ENCODE peak calls at places on chromosomes 1 and 21, in four cellular contexts. One of them, this sample, is unnamed.

GRCh38 chr1:189673223-189673622 is 804.4 kb downstream of the BRINP3 start:
- DNase-seq in HepG2: no peak
- DNase-seq in GM12878: no peak
- DNase-seq in K562: no peak
- DNase-seq in this sample: no peak

GRCh38 chr21:45011911-45012660 is 62.3 kb upstream of the ADARB1 start:
- DNase-seq in HepG2: peak; percentile 95
- DNase-seq in GM12878: no peak
- DNase-seq in K562: no peak
- DNase-seq in this sample: peak; percentile 62

GRCh38 chr1:19074361-19074901 is 118.0 kb upstream of the IFFO2 start:
- DNase-seq in HepG2: no peak
- DNase-seq in GM12878: no peak
- DNase-seq in K562: no peak
- DNase-seq in this sample: no peak

GRCh38 chr1:152858062-152858461 is 1.7 kb upstream of the LCE7A start:
- DNase-seq in HepG2: no peak
- DNase-seq in GM12878: no peak
- DNase-seq in K562: no peak
- DNase-seq in this sample: no peak

GRCh38 chr1:11796036-11796828 is 9.5 kb downstream of the MTHFR start:
- DNase-seq in HepG2: no peak
- DNase-seq in GM12878: no peak
- DNase-seq in K562: peak; percentile 71
- DNase-seq in this sample: no peak

GRCh38 chr1:94270801-94271203 is 33.4 kb upstream of the ARHGAP29 start:
- DNase-seq in HepG2: no peak
- DNase-seq in GM12878: no peak
- DNase-seq in K562: no peak
- DNase-seq in this sample: no peak

GRCh38 chr1:6197746-6198427 is 1.5 kb downstream of the RPL22 start:
- DNase-seq in HepG2: no peak
- DNase-seq in GM12878: no peak
- DNase-seq in K562: no peak
- DNase-seq in this sample: no peak

GRCh38 chr1:174218983-174219382 is 59.7 kb downstream of the RABGAP1L start:
- DNase-seq in HepG2: no peak
- DNase-seq in GM12878: no peak
- DNase-seq in K562: no peak
- DNase-seq in this sample: no peak

GRCh38 chr1:200837931-200838571 is 34.7 kb upstream of the GPR25 start:
- DNase-seq in HepG2: no peak
- DNase-seq in GM12878: no peak
- DNase-seq in K562: no peak
- DNase-seq in this sample: no peak

GRCh38 chr21:32308696-32309095 is 10.0 kb downstream of the MRAP start:
- DNase-seq in HepG2: no peak
- DNase-seq in GM12878: no peak
- DNase-seq in K562: no peak
- DNase-seq in this sample: no peak

GRCh38 chr1:232620356-232620841 is 9.5 kb downstream of the SIPA1L2 start:
- DNase-seq in HepG2: no peak
- DNase-seq in GM12878: no peak
- DNase-seq in K562: no peak
- DNase-seq in this sample: no peak

GRCh38 chr1:118911571-118911970 is 76.6 kb downstream of the TBX15 start:
- DNase-seq in HepG2: no peak
- DNase-seq in GM12878: no peak
- DNase-seq in K562: no peak
- DNase-seq in this sample: no peak

GRCh38 chr1:17075470-17076255 is 21.8 kb upstream of the SDHB start:
- DNase-seq in HepG2: peak; percentile 37
- DNase-seq in GM12878: no peak
- DNase-seq in K562: peak; percentile 82
- DNase-seq in this sample: peak; percentile 68

GRCh38 chr1:235882816-235883215 is 16.1 kb upstream of the LYST start:
- DNase-seq in HepG2: no peak
- DNase-seq in GM12878: no peak
- DNase-seq in K562: no peak
- DNase-seq in this sample: no peak

GRCh38 chr1:64295566-64295965 is 92.1 kb downstream of the UBE2U start:
- DNase-seq in HepG2: no peak
- DNase-seq in GM12878: no peak
- DNase-seq in K562: no peak
- DNase-seq in this sample: no peak

GRCh38 chr1:146049436-146049835 is 27.9 kb upstream of the HJV start:
- DNase-seq in HepG2: no peak
- DNase-seq in GM12878: no peak
- DNase-seq in K562: no peak
- DNase-seq in this sample: peak; percentile 38

GRCh38 chr1:60283690-60284089 is 210.1 kb upstream of the C1orf87 start:
- DNase-seq in HepG2: peak; percentile 3
- DNase-seq in GM12878: no peak
- DNase-seq in K562: no peak
- DNase-seq in this sample: no peak

GRCh38 chr1:209368864-209369598 is 214.5 kb upstream of the CAMK1G start:
- DNase-seq in HepG2: no peak
- DNase-seq in GM12878: no peak
- DNase-seq in K562: no peak
- DNase-seq in this sample: no peak

GRCh38 chr21:36193200-36193599 is 36.6 kb downstream of the DOP1B start:
- DNase-seq in HepG2: no peak
- DNase-seq in GM12878: no peak
- DNase-seq in K562: no peak
- DNase-seq in this sample: no peak

GRCh38 chr1:16078925-16079656 is 5.6 kb upstream of the FAM131C start:
- DNase-seq in HepG2: peak; percentile 70
- DNase-seq in GM12878: peak; percentile 49
- DNase-seq in K562: peak; percentile 72
- DNase-seq in this sample: peak; percentile 89

GRCh38 chr1:48697066-48697707 is 79.5 kb downstream of the BEND5 start:
- DNase-seq in HepG2: peak; percentile 21
- DNase-seq in GM12878: no peak
- DNase-seq in K562: peak; percentile 75
- DNase-seq in this sample: peak; percentile 85

GRCh38 chr1:75134939-75135828 is 996 bp downstream of the LHX8 start:
- DNase-seq in HepG2: no peak
- DNase-seq in GM12878: no peak
- DNase-seq in K562: no peak
- DNase-seq in this sample: peak; percentile 56

GRCh38 chr1:108050134-108050533 is 85.2 kb upstream of the VAV3 start:
- DNase-seq in HepG2: no peak
- DNase-seq in GM12878: no peak
- DNase-seq in K562: no peak
- DNase-seq in this sample: no peak
- TF ChIP-seq CREM in HepG2: no peak
- TF ChIP-seq CREM in GM12878: no peak
- TF ChIP-seq CREM in K562: no peak
- TF ChIP-seq CREM in this sample: no peak

GRCh38 chr1:1230656-1231399 is 973 bp downstream of the SDF4 start:
- DNase-seq in HepG2: peak; percentile 60
- DNase-seq in GM12878: no peak
- DNase-seq in K562: peak; percentile 60
- DNase-seq in this sample: no peak
- TF ChIP-seq CREM in HepG2: no peak
- TF ChIP-seq CREM in GM12878: no peak
- TF ChIP-seq CREM in K562: no peak
- TF ChIP-seq CREM in this sample: no peak

DNA sequence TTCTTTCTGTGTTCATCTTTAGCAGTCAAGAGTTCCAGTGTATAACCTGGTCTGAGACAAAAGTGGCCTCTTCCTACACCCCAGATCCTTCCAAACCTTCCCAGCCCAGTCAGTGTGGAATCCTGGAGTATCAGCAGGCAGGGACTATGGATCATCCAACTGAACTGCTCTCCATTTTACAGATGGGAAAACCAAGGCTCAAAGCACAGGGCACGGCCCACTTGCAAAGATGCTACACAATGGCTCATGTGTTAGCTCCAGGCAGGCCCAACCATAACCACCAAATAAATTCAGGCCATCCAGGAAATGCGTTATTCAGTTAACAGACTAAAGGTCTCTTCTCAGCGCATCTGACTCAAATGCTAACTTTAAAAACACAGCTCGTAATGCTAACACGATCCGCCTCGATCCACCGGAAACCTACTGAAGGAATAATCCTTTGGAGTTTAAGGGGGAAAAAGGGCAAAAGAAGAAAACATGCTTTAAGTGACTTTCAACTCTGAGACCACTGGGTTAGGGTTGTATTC is 7.1 kb downstream of the GLIS1 start:
- DNase-seq in HepG2: no peak
- DNase-seq in GM12878: no peak
- DNase-seq in K562: no peak
- DNase-seq in this sample: no peak
- TF ChIP-seq CREM in HepG2: no peak
- TF ChIP-seq CREM in GM12878: no peak
- TF ChIP-seq CREM in K562: no peak
- TF ChIP-seq CREM in this sample: no peak

GRCh38 chr1:27886744-27887143 is 14.4 kb downstream of the THEMIS2 start:
- DNase-seq in HepG2: no peak
- DNase-seq in GM12878: no peak
- DNase-seq in K562: no peak
- DNase-seq in this sample: no peak
- TF ChIP-seq CREM in HepG2: no peak
- TF ChIP-seq CREM in GM12878: no peak
- TF ChIP-seq CREM in K562: no peak
- TF ChIP-seq CREM in this sample: no peak

This sample was measured in WTC11.